ENCODE peak calls at places on chromosomes 13 and 19, in six cellular contexts. One of them, this sample, is unnamed.
A peak's percentile ranks its signal among the peaks of the same experiment; 100 is the strongest.

GRCh38 chr13:70784590-70784989 is 676.3 kb upstream of the KLHL1 start:
- DNase-seq in stimulated activated naive CD4-positive, alpha-beta T cell: no peak
- DNase-seq in mesothelial cell of epicardium: no peak
- DNase-seq in hypothalamus: no peak
- DNase-seq in NCI-H446 treated with DMSO at 0.1 percent for 48 hours: no peak
- DNase-seq in stimulated activated CD8-positive, alpha-beta memory T cell treated with anti-CD3 and anti-CD28 coated beads, Interleukin-15, amount 100 ng/mL, for 1 hour: no peak
- DNase-seq in this sample: no peak

GRCh38 chr13:39306639-39307589 is 268.7 kb downstream of the NHLRC3 start:
- DNase-seq in stimulated activated naive CD4-positive, alpha-beta T cell: no peak
- DNase-seq in mesothelial cell of epicardium: no peak
- DNase-seq in hypothalamus: no peak
- DNase-seq in NCI-H446 treated with DMSO at 0.1 percent for 48 hours: no peak
- DNase-seq in stimulated activated CD8-positive, alpha-beta memory T cell treated with anti-CD3 and anti-CD28 coated beads, Interleukin-15, amount 100 ng/mL, for 1 hour: no peak
- DNase-seq in this sample: no peak

GRCh38 chr13:113586661-113587479 is 2.3 kb downstream of the TFDP1 start:
- DNase-seq in stimulated activated naive CD4-positive, alpha-beta T cell: no peak
- DNase-seq in mesothelial cell of epicardium: peak; percentile 31
- DNase-seq in hypothalamus: no peak
- DNase-seq in NCI-H446 treated with DMSO at 0.1 percent for 48 hours: no peak
- DNase-seq in stimulated activated CD8-positive, alpha-beta memory T cell treated with anti-CD3 and anti-CD28 coated beads, Interleukin-15, amount 100 ng/mL, for 1 hour: no peak
- DNase-seq in this sample: no peak

GRCh38 chr13:114088234-114088633 is 44.2 kb downstream of the RASA3 start:
- DNase-seq in stimulated activated naive CD4-positive, alpha-beta T cell: no peak
- DNase-seq in mesothelial cell of epicardium: no peak
- DNase-seq in hypothalamus: no peak
- DNase-seq in NCI-H446 treated with DMSO at 0.1 percent for 48 hours: no peak
- DNase-seq in stimulated activated CD8-positive, alpha-beta memory T cell treated with anti-CD3 and anti-CD28 coated beads, Interleukin-15, amount 100 ng/mL, for 1 hour: no peak
- DNase-seq in this sample: no peak

GRCh38 chr19:2171349-2172145 is 7.8 kb downstream of the DOT1L start:
- DNase-seq in stimulated activated naive CD4-positive, alpha-beta T cell: no peak
- DNase-seq in mesothelial cell of epicardium: no peak
- DNase-seq in hypothalamus: no peak
- DNase-seq in NCI-H446 treated with DMSO at 0.1 percent for 48 hours: no peak
- DNase-seq in stimulated activated CD8-positive, alpha-beta memory T cell treated with anti-CD3 and anti-CD28 coated beads, Interleukin-15, amount 100 ng/mL, for 1 hour: no peak
- DNase-seq in this sample: peak; percentile 64

GRCh38 chr19:5128251-5128931 is 159.5 kb downstream of the KDM4B start:
- DNase-seq in stimulated activated naive CD4-positive, alpha-beta T cell: no peak
- DNase-seq in mesothelial cell of epicardium: peak; percentile 61
- DNase-seq in hypothalamus: no peak
- DNase-seq in NCI-H446 treated with DMSO at 0.1 percent for 48 hours: no peak
- DNase-seq in stimulated activated CD8-positive, alpha-beta memory T cell treated with anti-CD3 and anti-CD28 coated beads, Interleukin-15, amount 100 ng/mL, for 1 hour: no peak
- DNase-seq in this sample: no peak

GRCh38 chr13:79722885-79723445 is 242.0 kb downstream of the NDFIP2 start:
- DNase-seq in stimulated activated naive CD4-positive, alpha-beta T cell: no peak
- DNase-seq in mesothelial cell of epicardium: no peak
- DNase-seq in hypothalamus: no peak
- DNase-seq in NCI-H446 treated with DMSO at 0.1 percent for 48 hours: no peak
- DNase-seq in stimulated activated CD8-positive, alpha-beta memory T cell treated with anti-CD3 and anti-CD28 coated beads, Interleukin-15, amount 100 ng/mL, for 1 hour: no peak
- DNase-seq in this sample: no peak

GRCh38 chr13:27425918-27426630 is 1.7 kb downstream of the GTF3A start:
- DNase-seq in stimulated activated naive CD4-positive, alpha-beta T cell: peak; percentile 80
- DNase-seq in mesothelial cell of epicardium: peak; percentile 47
- DNase-seq in hypothalamus: peak; percentile 12
- DNase-seq in NCI-H446 treated with DMSO at 0.1 percent for 48 hours: peak; percentile 14
- DNase-seq in stimulated activated CD8-positive, alpha-beta memory T cell treated with anti-CD3 and anti-CD28 coated beads, Interleukin-15, amount 100 ng/mL, for 1 hour: peak; percentile 53
- DNase-seq in this sample: peak; percentile 72

This sample was measured in T follicular helper cell.